ENCODE peak calls at places on chromosomes 12 and 14, in five cellular contexts. D, W, A, N and T are unnamed samples. For H3K36me3, the result is how much of the 10 kb centered on the place peaks cover.

GRCh38 chr12:93638954-93639353 is 38.2 kb upstream of the CRADD start:
- DNase-seq in N (no peak), A (no peak), D (no peak), W (no peak), T (no peak)

GRCh38 chr12:109358154-109358869 is 10.6 kb downstream of the MYO1H start:
- DNase-seq in A (no peak), D (no peak), W (no peak), N (no peak), T (no peak)

GRCh38 chr12:31647106-31647505 is 12.4 kb upstream of the ETFBKMT start:
- DNase-seq in N (no peak), W (no peak), A (no peak), D (no peak), T (no peak)

GRCh38 chr14:57462551-57462950 is 31.1 kb downstream of the CCDC198 start:
- DNase-seq in W (no peak), A (no peak), N (no peak), D (no peak), T (no peak)

GRCh38 chr14:67514203-67514607 is 18.9 kb upstream of the PLEKHH1 start:
- DNase-seq in A (no peak), N (no peak), D (peak), W (peak), T (no peak)

GRCh38 chr12:24864796-24865125 is 84.1 kb downstream of the BCAT1 start:
- DNase-seq in N (no peak), D (no peak), A (no peak), W (no peak), T (no peak)

GRCh38 chr14:74804219-74804825 is 41.2 kb downstream of the YLPM1 start:
- DNase-seq in A (no peak), W (no peak), D (peak), N (no peak), T (no peak)

GRCh38 chr14:63438065-63438757 is 105.0 kb downstream of the PPP2R5E start:
- DNase-seq in W (peak), N (peak), D (peak), A (peak), T (peak)

GRCh38 chr14:84127430-84127829 is 1402.5 kb upstream of the FLRT2 start:
- DNase-seq in A (no peak), W (no peak), D (no peak), N (no peak), T (no peak)

GRCh38 chr14:93160353-93160801 is 24.3 kb downstream of the MOAP1 start:
- DNase-seq in A (peak), N (no peak), D (no peak), W (no peak), T (no peak)

GRCh38 chr14:82510007-82510406 is 976.4 kb upstream of the SEL1L start:
- DNase-seq in D (no peak), A (no peak), W (no peak), N (no peak), T (no peak)

GRCh38 chr12:92136021-92136735 is 9.5 kb downstream of the BTG1 start:
- DNase-seq in A (no peak), W (no peak), N (no peak), D (no peak), T (no peak)

GRCh38 chr12:13005649-13006048 is 5.6 kb upstream of the HEBP1 start:
- DNase-seq in A (no peak), W (no peak), D (no peak), N (no peak), T (no peak)

GRCh38 chr12:76422154-76422877 is 74.1 kb upstream of the BBS10 start:
- DNase-seq in D (no peak), A (no peak), N (no peak), W (no peak), T (no peak)

GRCh38 chr14:70098257-70098809 is 90.4 kb downstream of the SLC8A3 start:
- DNase-seq in N (no peak), D (no peak), W (no peak), A (no peak), T (no peak)

GRCh38 chr14:73725116-73726024 is 11.2 kb upstream of the PNMA1 start:
- DNase-seq in N (peak), A (peak), D (no peak), W (peak), T (no peak)

GRCh38 chr12:129404556-129404955 is 499.3 kb downstream of the TMEM132D start:
- DNase-seq in W (no peak), A (no peak), N (no peak), D (no peak), T (no peak)

GRCh38 chr12:70367268-70368141 is 1.4 kb downstream of the KCNMB4 start:
- DNase-seq in N (no peak), W (no peak), A (no peak), D (no peak), T (no peak)

GRCh38 chr12:124428136-124428791 is 133.4 kb downstream of the RFLNA start:
- DNase-seq in W (no peak), A (no peak), D (peak), N (peak), T (no peak)

GRCh38 chr12:104802198-104802597 is 155.9 kb downstream of the SLC41A2 start:
- DNase-seq in A (no peak), W (no peak), D (no peak), N (no peak), T (no peak)

GRCh38 chr12:89309815-89310214 is 42.5 kb downstream of the DUSP6 start:
- DNase-seq in W (no peak), A (no peak), N (no peak), D (no peak), T (no peak)

GRCh38 chr14:23712287-23712686 is 76.1 kb downstream of the DHRS2 start:
- DNase-seq in A (no peak), W (no peak), N (no peak), D (no peak), T (no peak)

GRCh38 chr14:92684801-92685560 is 63.4 kb downstream of the LGMN start:
- DNase-seq in W (no peak), N (peak), A (peak), D (no peak), T (no peak)

GRCh38 chr12:28885275-28885674 is 263.8 kb upstream of the FAR2 start:
- DNase-seq in D (no peak), A (no peak), W (no peak), N (no peak), T (no peak)

GRCh38 chr14:68549057-68549421 is 243.8 kb downstream of the ZFP36L1 start:
- DNase-seq in W (no peak), D (no peak), A (no peak), N (no peak), T (no peak)

GRCh38 chr12:118098911-118099671 is 4.7 kb downstream of the VSIG10 start:
- DNase-seq in W (no peak), A (no peak), N (no peak), D (peak), T (no peak)

GRCh38 chr12:128727999-128728398 is 95.8 kb downstream of the SLC15A4 start:
- DNase-seq in D (no peak), N (no peak), A (no peak), W (no peak), T (no peak)

GRCh38 chr14:101595349-101595748 is 34.1 kb downstream of the DIO3 start:
- DNase-seq in W (peak), N (no peak), A (no peak), D (no peak), T (no peak)

GRCh38 chr12:111546758-111547383 is 52.2 kb downstream of the ATXN2 start:
- DNase-seq in A (no peak), D (no peak), W (no peak), N (no peak), T (no peak)

GRCh38 chr12:111544032-111544431 is 55.1 kb downstream of the ATXN2 start:
- DNase-seq in D (no peak), N (no peak), A (no peak), W (no peak), T (no peak)

GRCh38 chr12:111546171-111546570 is 52.9 kb downstream of the ATXN2 start:
- DNase-seq in N (no peak), A (no peak), D (no peak), W (no peak), T (no peak)
- H3K36me3 ChIP-seq in N (under half), A (half or more), D (under half), W (under half), T (half or more)

GRCh38 chr14:55107766-55108554 is 21.1 kb upstream of the LGALS3 start:
- DNase-seq in N (peak), D (peak), W (peak), A (peak), T (peak)
- TF ChIP-seq CTCF in N (no peak), D (no peak), W (no peak), A (no peak), T (no peak)

GRCh38 chr14:59240356-59240755 is 51.9 kb downstream of the DAAM1 start:
- DNase-seq in A (no peak), W (no peak), N (no peak), D (no peak), T (no peak)
- TF ChIP-seq EP300 in A (no peak), W (no peak), N (no peak), D (no peak), T (no peak)

DNA sequence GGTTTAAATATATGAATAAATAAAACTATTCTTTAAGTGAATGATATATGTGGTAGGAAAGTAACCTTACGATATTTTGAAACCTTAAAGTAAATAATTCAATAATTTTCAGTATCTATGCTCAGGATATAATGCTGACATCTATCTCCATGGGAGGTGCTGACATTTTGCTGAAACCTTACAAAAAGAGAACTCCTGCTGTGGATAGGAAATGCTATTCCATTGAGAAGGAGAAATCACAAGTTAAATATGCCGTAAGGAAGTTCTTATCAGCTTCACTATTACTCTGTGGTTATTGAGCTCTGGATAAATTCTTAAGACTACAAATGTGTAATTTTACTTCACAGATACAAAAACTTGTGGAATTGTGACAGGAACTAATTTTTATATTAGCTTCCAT is 722.1 kb downstream of the TMTC2 start:
- DNase-seq in A (no peak), W (no peak), N (no peak), D (no peak), T (no peak)
- H3K36me3 ChIP-seq in A (under half), W (under half), N (under half), D (under half), T (under half)

GRCh38 chr14:95362180-95362494 is 42.4 kb upstream of the CLMN start:
- DNase-seq in W (no peak), D (no peak), A (no peak), N (no peak), T (no peak)

GRCh38 chr14:95360828-95361227 is 41.1 kb upstream of the CLMN start:
- DNase-seq in D (no peak), W (no peak), N (no peak), A (no peak), T (no peak)

GRCh38 chr14:95363468-95363954 is 43.8 kb upstream of the CLMN start:
- DNase-seq in N (no peak), A (no peak), D (no peak), W (no peak), T (no peak)

GRCh38 chr14:95359974-95360826 is 40.5 kb upstream of the CLMN start:
- DNase-seq in N (no peak), D (no peak), A (no peak), W (no peak), T (no peak)

GRCh38 chr14:95361373-95362179 is 41.9 kb upstream of the CLMN start:
- DNase-seq in N (no peak), A (peak), D (peak), W (no peak), T (no peak)
- TF ChIP-seq CTCF in N (peak), A (peak), D (peak), W (no peak), T (no peak)